ENCODE peak calls at places on chromosomes 16 and 17, in ten cellular contexts. F, L, A, B, X, G, S, W, Q and R are unnamed samples.

GRCh38 chr16:89565506-89566372 is 5.3 kb downstream of the RPL13 start:
- DNase-seq in F (peak), L (peak), A (peak), B (no peak), X (peak), G (peak), S (peak), W (peak), Q (peak), R (peak)

GRCh38 chr17:74759941-74760340 is 11.5 kb downstream of the NHERF1 start:
- DNase-seq in F (peak), L (no peak), A (no peak), B (no peak), X (no peak), G (peak), S (no peak), W (peak), Q (peak), R (no peak)

GRCh38 chr17:46977348-46977747 is 1.7 kb downstream of the RPRML start:
- DNase-seq in F (peak), L (peak), A (peak), B (no peak), X (peak), G (peak), S (peak), W (no peak), Q (no peak), R (peak)

GRCh38 chr17:81198826-81199481 is 23.8 kb downstream of the CEP131 start:
- DNase-seq in F (no peak), L (no peak), A (no peak), B (no peak), X (no peak), G (no peak), S (no peak), W (no peak), Q (no peak), R (no peak)

GRCh38 chr16:55322327-55322726 is 1.7 kb upstream of the IRX6 start:
- DNase-seq in F (no peak), L (no peak), A (no peak), B (no peak), X (no peak), G (no peak), S (no peak), W (no peak), Q (no peak), R (no peak)

GRCh38 chr17:14334919-14335318 is 34.0 kb downstream of the HS3ST3B1 start:
- DNase-seq in F (no peak), L (no peak), A (no peak), B (no peak), X (no peak), G (no peak), S (no peak), W (no peak), Q (no peak), R (no peak)

GRCh38 chr17:6454495-6455320 is 10.5 kb downstream of the PIMREG start:
- DNase-seq in F (peak), L (no peak), A (no peak), B (peak), X (no peak), G (no peak), S (no peak), W (no peak), Q (no peak), R (peak)

GRCh38 chr17:2092253-2092652 is 37.4 kb downstream of the HIC1 start:
- DNase-seq in F (peak), L (no peak), A (no peak), B (no peak), X (no peak), G (no peak), S (no peak), W (no peak), Q (no peak), R (no peak)

GRCh38 chr17:62656446-62656845 is 29.0 kb downstream of the MRC2 start:
- DNase-seq in F (no peak), L (no peak), A (no peak), B (no peak), X (no peak), G (no peak), S (no peak), W (no peak), Q (no peak), R (no peak)

GRCh38 chr17:15886221-15886620 is 58.7 kb upstream of the ADORA2B start:
- DNase-seq in F (no peak), L (no peak), A (no peak), B (no peak), X (no peak), G (no peak), S (no peak), W (no peak), Q (no peak), R (no peak)

DNA sequence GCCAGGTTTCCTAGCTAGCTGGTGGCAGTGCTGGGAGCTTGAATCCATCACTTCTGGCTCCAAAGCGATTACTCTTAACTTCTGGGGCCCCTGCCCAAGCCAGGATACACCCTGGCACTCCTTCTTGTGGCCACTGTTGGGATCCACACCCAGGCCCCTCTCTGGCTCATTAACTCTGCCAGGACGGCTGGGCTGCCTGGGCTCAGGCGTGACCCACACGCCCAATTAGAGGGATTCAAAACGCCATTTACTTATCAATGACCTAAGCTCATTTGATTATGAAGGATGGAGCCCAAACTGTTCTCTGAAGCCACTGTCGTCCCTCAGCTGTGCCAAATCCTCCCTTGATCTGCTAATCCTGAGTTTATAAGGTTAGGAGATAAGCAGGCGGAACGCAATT is 79.7 kb upstream of the BRD7 start:
- DNase-seq in F (peak), L (no peak), A (no peak), B (no peak), X (no peak), G (no peak), S (no peak), W (peak), Q (no peak), R (no peak)
- TF ChIP-seq CTCF in F (peak), L (no peak), A (no peak), B (no peak), X (no peak), G (no peak), S (peak), W (no peak), Q (no peak), R (peak)

GRCh38 chr16:65061263-65061662 is 60.6 kb downstream of the CDH11 start:
- DNase-seq in F (no peak), L (no peak), A (no peak), B (no peak), X (no peak), G (no peak), S (no peak), W (no peak), Q (no peak), R (no peak)

GRCh38 chr16:65061935-65062334 is 59.9 kb downstream of the CDH11 start:
- DNase-seq in F (no peak), L (no peak), A (no peak), B (no peak), X (no peak), G (no peak), S (no peak), W (no peak), Q (no peak), R (no peak)

GRCh38 chr16:65065031-65065430 is 56.8 kb downstream of the CDH11 start:
- DNase-seq in F (no peak), L (no peak), A (no peak), B (no peak), X (no peak), G (no peak), S (no peak), W (no peak), Q (no peak), R (no peak)

GRCh38 chr16:65064131-65064530 is 57.7 kb downstream of the CDH11 start:
- DNase-seq in F (no peak), L (no peak), A (no peak), B (no peak), X (no peak), G (no peak), S (no peak), W (no peak), Q (no peak), R (no peak)

GRCh38 chr16:65062736-65063583 is 58.9 kb downstream of the CDH11 start:
- DNase-seq in F (no peak), L (no peak), A (no peak), B (no peak), X (peak), G (no peak), S (no peak), W (no peak), Q (no peak), R (peak)
- TF ChIP-seq CTCF in F (peak), L (no peak), A (no peak), B (no peak), X (peak), G (no peak), S (no peak), W (no peak), Q (no peak), R (no peak)

DNA sequence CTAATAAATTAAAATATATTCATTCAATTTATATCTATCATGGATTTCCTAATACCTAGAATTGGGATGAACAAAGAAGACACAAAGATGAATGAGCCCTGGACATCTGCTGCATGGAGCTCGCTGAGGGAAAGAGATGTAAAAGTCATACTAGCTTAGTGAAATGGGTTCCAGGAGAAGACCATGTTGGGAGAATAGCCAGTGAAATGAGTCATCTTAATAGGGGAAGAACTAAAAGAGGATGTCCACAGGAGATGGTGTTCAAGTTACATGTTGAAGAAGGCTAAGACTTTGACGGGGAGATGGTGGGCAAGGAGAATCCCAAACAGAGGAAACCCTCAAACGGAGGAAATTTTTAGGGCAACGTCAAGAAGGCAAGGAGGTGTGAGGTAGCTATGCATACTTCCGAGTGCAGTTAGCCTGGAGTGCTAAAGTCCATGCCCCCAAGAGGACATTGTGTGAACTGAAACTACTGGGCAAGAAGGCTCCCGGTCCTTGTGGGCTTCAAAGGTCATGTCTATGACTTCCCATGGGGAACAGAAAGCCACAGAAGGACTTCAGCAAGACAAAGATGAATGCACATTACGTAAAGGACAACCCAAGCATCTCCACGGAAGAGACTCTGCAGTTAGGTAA is 220.5 kb upstream of the CDH11 start:
- DNase-seq in F (peak), L (no peak), A (no peak), B (no peak), X (no peak), G (no peak), S (no peak), W (no peak), Q (no peak), R (no peak)
- TF ChIP-seq CTCF in F (peak), L (peak), A (no peak), B (no peak), X (peak), G (no peak), S (no peak), W (no peak), Q (no peak), R (no peak)

GRCh38 chr17:18166894-18167293 is 16.7 kb upstream of the ALKBH5 start:
- DNase-seq in F (no peak), L (no peak), A (no peak), B (no peak), X (no peak), G (peak), S (no peak), W (no peak), Q (no peak), R (no peak)
- TF ChIP-seq CTCF in F (peak), L (peak), A (no peak), B (no peak), X (peak), G (no peak), S (no peak), W (no peak), Q (no peak), R (no peak)

GRCh38 chr16:61948414-61948813 is 87.8 kb downstream of the CDH8 start:
- DNase-seq in F (no peak), L (no peak), A (no peak), B (no peak), X (no peak), G (no peak), S (no peak), W (no peak), Q (no peak), R (no peak)

GRCh38 chr16:61946019-61946418 is 90.2 kb downstream of the CDH8 start:
- DNase-seq in F (peak), L (no peak), A (no peak), B (no peak), X (no peak), G (no peak), S (no peak), W (no peak), Q (no peak), R (no peak)
- TF ChIP-seq CTCF in F (peak), L (no peak), A (no peak), B (no peak), X (no peak), G (no peak), S (peak), W (no peak), Q (no peak), R (no peak)

DNA sequence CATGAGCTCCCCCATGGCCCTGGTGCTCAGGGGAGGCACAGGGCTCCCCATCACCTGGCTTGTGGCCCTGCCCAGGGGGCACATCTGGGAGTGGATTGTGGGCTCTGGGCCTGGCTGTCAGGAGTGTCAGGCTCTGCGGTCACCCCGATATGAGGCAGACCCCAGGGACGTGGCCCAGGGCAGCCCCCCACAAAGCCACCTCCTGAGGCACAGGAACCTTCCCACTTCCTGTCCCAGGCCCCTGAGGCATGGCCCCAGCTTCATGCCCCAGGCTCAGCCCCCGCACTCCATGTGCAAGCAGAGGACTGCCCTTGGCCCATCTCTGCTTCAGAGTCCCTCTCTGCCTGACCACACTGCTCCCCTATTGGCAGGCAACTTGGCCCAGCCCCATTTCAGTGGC is 160.3 kb downstream of the PCTP start:
- DNase-seq in F (no peak), L (no peak), A (no peak), B (no peak), X (no peak), G (no peak), S (no peak), W (no peak), Q (no peak), R (no peak)
- TF ChIP-seq CTCF in F (no peak), L (no peak), A (no peak), B (no peak), X (no peak), G (no peak), S (no peak), W (no peak), Q (no peak), R (no peak)

DNA sequence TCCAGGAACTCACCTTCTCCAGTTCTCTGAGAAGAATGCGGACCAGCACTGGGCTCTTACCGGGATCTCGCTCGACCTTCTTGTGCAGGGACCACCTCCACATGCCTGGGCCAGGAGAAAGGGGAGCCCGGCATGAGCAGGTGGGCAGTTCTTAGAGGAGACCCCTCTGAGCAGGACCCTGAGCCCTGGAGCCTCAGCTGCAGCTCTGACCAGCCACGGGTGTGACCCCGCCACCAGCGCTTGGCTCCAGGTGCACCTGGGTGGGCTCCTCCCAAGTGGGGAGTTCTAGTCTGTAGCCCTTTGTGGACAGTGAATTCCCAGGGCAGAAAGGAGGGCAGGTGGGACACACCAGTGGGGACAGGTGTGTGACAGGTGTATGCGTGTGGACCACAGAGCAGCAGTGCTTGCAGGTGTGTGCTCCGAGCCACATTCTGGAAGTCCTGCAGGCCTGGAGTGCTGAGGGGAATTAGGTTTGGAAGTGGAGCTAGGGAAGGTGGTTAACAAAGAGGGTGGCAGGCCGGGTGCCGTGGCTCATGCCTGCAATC is 28.9 kb downstream of the PIK3R6 start:
- DNase-seq in F (no peak), L (no peak), A (no peak), B (no peak), X (no peak), G (no peak), S (no peak), W (no peak), Q (no peak), R (no peak)
- TF ChIP-seq CTCF in F (no peak), L (no peak), A (no peak), B (no peak), X (no peak), G (no peak), S (no peak), W (no peak), Q (no peak), R (no peak)

DNA sequence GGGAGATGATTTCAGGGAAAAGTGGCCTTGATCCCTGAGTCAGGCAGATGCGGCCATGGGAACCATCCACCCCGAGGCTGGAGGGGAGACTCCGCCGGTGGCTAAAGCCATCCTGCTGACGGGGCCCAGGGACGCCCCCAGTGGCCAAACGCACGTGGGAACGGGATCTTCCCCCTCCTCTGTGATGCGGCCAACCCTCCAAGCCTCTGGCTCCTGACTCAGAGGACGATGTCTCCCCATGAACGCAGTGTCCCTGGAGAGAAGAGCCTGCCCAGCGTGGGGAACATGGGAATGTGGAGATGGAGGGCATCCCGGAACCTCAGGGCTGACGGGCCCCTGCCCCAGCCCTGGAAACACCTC is 25.0 kb downstream of the SLC7A5 start:
- DNase-seq in F (peak), L (no peak), A (no peak), B (peak), X (peak), G (no peak), S (peak), W (no peak), Q (no peak), R (peak)
- TF ChIP-seq CTCF in F (peak), L (no peak), A (no peak), B (no peak), X (peak), G (no peak), S (peak), W (no peak), Q (no peak), R (peak)